ENCODE peak calls at places on chromosomes 4 and X, in four cellular contexts. C is cardiac muscle cell, Q is left lung, Z is tibial nerve. T is an unnamed sample.
A peak's percentile ranks its signal among the peaks of the same experiment; 100 is the strongest.

GRCh38 chr4:104385713-104386112 is 109.0 kb downstream of the CXXC4 start:
- DNase-seq in C (no peak), Q (no peak), Z (no peak), T (no peak)

GRCh38 chr4:88008133-88008621 is 742 bp downstream of the PKD2 start:
- DNase-seq in C (peak; percentile 77), Q (peak; percentile 86), Z (no peak), T (peak; percentile 31)

GRCh38 chrX:124862304-124862703 is 457.4 kb upstream of the TEX13C start:
- DNase-seq in C (no peak), Q (no peak), Z (no peak), T (no peak)

GRCh38 chr4:81499840-81500239 is 28.1 kb upstream of the RASGEF1B start:
- DNase-seq in C (no peak), Q (no peak), Z (no peak), T (no peak)

GRCh38 chr4:6885953-6886557 is 23.6 kb upstream of the TBC1D14 start:
- DNase-seq in C (peak; percentile 68), Q (peak; percentile 86), Z (peak; percentile 23), T (peak; percentile 63)

GRCh38 chr4:135575041-135575440 is 1373.5 kb upstream of the PABPC4L start:
- DNase-seq in C (peak; percentile 51), Q (no peak), Z (no peak), T (no peak)

GRCh38 chr4:38311495-38311894 is 351.3 kb downstream of the PTTG2 start:
- DNase-seq in C (no peak), Q (no peak), Z (no peak), T (no peak)

GRCh38 chrX:115898382-115899001 is 272.1 kb upstream of the AGTR2 start:
- DNase-seq in C (peak; percentile 1), Q (no peak), Z (no peak), T (peak; percentile 80)

GRCh38 chr4:678765-679481 is 4.6 kb downstream of the MYL5 start:
- DNase-seq in C (no peak), Q (peak; percentile 72), Z (no peak), T (no peak)

GRCh38 chrX:133999013-133999705 is 13.8 kb upstream of the GPC3 start:
- DNase-seq in C (peak; percentile 50), Q (no peak), Z (no peak), T (no peak)

GRCh38 chr4:75726577-75726976 is 2.2 kb downstream of the USO1 start:
- DNase-seq in C (no peak), Q (no peak), Z (no peak), T (no peak)

GRCh38 chr4:87078987-87079469 is 141.4 kb downstream of the KLHL8 start:
- DNase-seq in C (no peak), Q (no peak), Z (no peak), T (peak; percentile 67)

GRCh38 chr4:10787365-10787764 is 102.8 kb upstream of the CLNK start:
- DNase-seq in C (no peak), Q (no peak), Z (no peak), T (no peak)

GRCh38 chr4:126071346-126072333 is 756.9 kb downstream of the FAT4 start:
- DNase-seq in C (peak; percentile 1), Q (no peak), Z (no peak), T (no peak)

GRCh38 chr4:128288689-128289106 is 1.1 kb upstream of the PGRMC2 start:
- DNase-seq in C (no peak), Q (no peak), Z (no peak), T (no peak)

GRCh38 chr4:567457-568350 is 8.4 kb downstream of the TMEM271 start:
- DNase-seq in C (no peak), Q (no peak), Z (no peak), T (no peak)

GRCh38 chr4:42151568-42152506 is 618 bp downstream of the BEND4 start:
- DNase-seq in C (peak; percentile 72), Q (peak; percentile 79), Z (no peak), T (no peak)

GRCh38 chr4:167424338-167425256 is 190.3 kb upstream of the SPOCK3 start:
- DNase-seq in C (peak; percentile 15), Q (no peak), Z (no peak), T (no peak)

GRCh38 chrX:34063616-34064015 is 68.5 kb downstream of the FAM47A start:
- DNase-seq in C (no peak), Q (no peak), Z (no peak), T (no peak)

GRCh38 chr4:140020457-140021361 is 133.3 kb downstream of the MAML3 start:
- DNase-seq in C (no peak), Q (no peak), Z (no peak), T (no peak)

DNA sequence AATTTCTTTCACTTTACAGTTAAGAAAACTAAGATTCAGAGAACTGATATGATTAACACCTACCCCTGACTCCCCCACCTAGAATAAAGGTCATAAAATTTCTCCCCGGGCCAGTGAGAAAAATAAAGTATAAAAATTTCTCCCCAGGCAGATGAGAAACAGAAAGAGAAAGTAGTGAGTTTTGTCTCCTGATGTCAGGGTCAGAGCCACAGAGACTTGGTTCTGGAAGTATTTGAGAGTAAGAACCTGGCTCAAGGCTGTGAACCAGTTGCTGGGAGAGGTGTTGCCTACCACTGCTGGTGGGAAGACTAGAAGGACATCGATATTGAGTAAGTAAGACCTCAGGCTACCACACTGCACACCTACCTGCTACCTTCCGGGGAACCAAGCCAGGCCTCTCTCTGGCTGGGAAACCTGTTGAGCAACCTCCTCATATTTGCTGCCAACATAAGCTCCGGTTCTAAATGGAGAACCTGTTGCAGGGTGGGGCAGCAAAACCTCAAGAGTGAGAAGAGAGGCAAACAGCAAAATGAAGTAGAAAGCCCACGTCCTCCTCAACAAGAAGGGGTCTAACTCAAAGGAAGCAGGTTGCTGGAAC is 104.2 kb upstream of the PUDP start:
- DNase-seq in C (no peak), Q (no peak), Z (no peak), T (no peak)
- H3K4me3 ChIP-seq in C (no peak overlapping the region), Q (no peak overlapping the region), Z (no peak overlapping the region), T (no peak overlapping the region)

DNA sequence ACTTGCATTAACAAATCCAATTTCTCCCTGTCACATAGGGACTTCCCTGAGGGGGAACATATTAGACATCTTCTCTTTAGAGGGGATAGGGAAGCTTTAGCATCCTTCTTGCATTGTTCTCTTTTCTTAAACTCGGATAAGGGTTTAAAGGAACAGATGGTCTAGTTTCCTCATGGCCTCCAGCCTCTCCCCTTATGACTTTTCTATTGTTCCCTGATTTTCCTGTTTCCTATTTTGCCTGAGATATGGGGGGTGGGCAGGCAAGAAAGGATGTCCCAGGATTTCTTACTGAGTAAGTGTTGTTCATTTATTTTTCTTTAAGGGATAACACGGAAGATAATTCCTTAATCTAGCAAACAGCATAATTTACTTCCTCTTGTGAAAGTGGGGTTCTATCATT is 107.7 kb upstream of the MAGEE2 start:
- DNase-seq in C (no peak), Q (no peak), Z (no peak), T (no peak)
- TF ChIP-seq CTCF in C (no peak), Q (no peak), Z (no peak), T (no peak)

GRCh38 chrX:40150503-40150902 is 52.7 kb upstream of the BCOR start:
- DNase-seq in C (no peak), Q (no peak), Z (no peak), T (no peak)
- H3K27ac ChIP-seq in C (no peak overlapping the region), Q (no peak overlapping the region), Z (no peak overlapping the region), T (no peak overlapping the region)

DNA sequence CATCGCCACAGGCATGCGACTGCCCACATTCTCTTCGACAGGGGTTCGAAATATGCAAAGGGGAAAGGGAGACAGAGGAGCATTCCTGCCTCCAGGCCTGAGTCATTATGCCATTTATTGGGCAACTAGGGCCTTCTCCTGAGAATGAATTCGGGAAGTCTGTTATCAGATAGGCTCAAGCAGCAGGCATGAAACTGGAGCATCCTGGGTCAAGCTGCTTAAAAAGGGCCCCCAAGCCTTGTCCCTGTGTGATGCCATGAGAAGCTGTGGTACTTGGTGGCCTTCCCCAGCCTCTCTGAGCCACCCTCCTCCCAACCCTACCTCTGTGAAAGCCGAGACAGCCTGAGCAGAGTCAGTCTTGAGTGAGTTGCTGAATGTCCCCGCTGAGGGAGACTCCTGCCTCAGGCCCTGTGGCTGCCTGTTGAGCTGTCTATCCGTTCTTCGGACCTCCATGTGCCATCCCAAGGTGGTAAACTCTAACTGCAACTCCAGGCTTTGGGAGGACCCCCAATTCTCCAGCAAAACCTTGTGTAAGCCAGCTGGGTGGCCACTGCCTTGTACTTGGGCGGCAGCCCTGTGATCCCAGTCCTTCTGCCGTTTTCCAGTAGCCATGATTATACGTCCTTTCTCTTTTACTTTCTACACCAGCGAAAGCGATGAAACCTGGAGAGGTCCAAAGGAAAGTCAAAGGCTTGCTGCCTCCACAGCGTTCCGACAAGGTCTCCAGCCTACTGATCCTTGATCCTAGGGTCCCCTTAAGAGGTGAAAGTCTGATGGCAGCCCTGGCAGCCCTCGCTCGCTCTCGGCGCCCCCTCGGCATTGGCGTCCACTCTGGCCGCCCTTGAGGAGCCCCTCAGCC is 37.7 kb downstream of the NBDY start:
- DNase-seq in C (no peak), Q (no peak), Z (no peak), T (no peak)
- H3K4me3 ChIP-seq in C (no peak overlapping the region), Q (peak overlapping the region; percentile 49), Z (no peak overlapping the region), T (no peak overlapping the region)

DNA sequence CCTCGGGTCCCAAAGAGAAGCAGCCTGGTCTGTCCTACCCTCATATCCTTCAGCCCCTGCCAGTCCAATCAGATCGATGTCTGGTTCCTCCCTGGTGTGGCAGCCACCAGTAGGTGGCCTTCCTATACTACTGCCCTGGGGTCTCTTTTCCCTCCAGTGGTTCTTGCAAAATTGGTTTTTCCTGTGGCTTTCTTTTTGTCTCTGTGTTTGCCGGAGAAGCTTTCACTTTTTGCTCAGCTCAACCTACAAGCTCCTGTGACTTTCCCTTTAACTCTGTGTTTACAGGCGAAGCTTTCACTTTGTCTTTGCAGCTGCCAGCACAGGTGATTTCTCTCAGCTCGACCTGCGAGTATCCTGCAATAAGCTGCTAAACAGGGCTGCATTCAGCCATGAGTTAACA is 46.8 kb downstream of the UGT2A3 start:
- DNase-seq in C (no peak), Q (no peak), Z (no peak), T (no peak)
- TF ChIP-seq CTCF in C (no peak), Q (no peak), Z (no peak), T (no peak)

T was measured in dorsolateral prefrontal cortex.